ENCODE peak calls at places on chromosomes 13 and 19, in seven cellular contexts. S is astrocyte, D is psoas muscle, A is IMR-90, H is small intestine, C is Panc1, V is lower lobe of right lung. T is an unnamed sample. For H3K9me3, the result is how much of the 10 kb centered on the place peaks cover.

GRCh38 chr13:40402931-40403412 is 263.5 kb downstream of the FOXO1 start:
- DNase-seq in S (peak), D (no peak), A (peak), H (peak), C (no peak), V (no peak), T (no peak)

GRCh38 chr13:41127746-41128145 is 4.9 kb downstream of the KBTBD6 start:
- DNase-seq in S (no peak), D (no peak), A (no peak), H (no peak), C (no peak), V (no peak), T (no peak)

GRCh38 chr19:8491574-8491973 is 10.9 kb downstream of the PRAM1 start:
- DNase-seq in S (no peak), D (no peak), A (no peak), H (no peak), C (no peak), V (no peak), T (no peak)

GRCh38 chr19:19539738-19540703 is 2.0 kb downstream of the CILP2 start:
- DNase-seq in S (peak), D (peak), A (peak), H (peak), C (no peak), V (peak), T (peak)

GRCh38 chr13:28117689-28118377 is 17.5 kb upstream of the FLT3 start:
- DNase-seq in S (no peak), D (no peak), A (no peak), H (peak), C (no peak), V (no peak), T (no peak)

GRCh38 chr19:53868091-53868891 is 608 bp downstream of the MYADM start:
- DNase-seq in S (no peak), D (peak), A (peak), H (peak), C (no peak), V (peak), T (peak)

GRCh38 chr13:42899266-42899665 is 92.8 kb downstream of the EPSTI1 start:
- DNase-seq in S (no peak), D (no peak), A (no peak), H (no peak), C (no peak), V (no peak), T (no peak)

GRCh38 chr19:21604941-21605548 is 99.6 kb downstream of the ZNF429 start:
- DNase-seq in S (peak), D (peak), A (no peak), H (no peak), C (no peak), V (no peak), T (no peak)

GRCh38 chr13:43537124-43537523 is 249.6 kb downstream of the ENOX1 start:
- DNase-seq in S (no peak), D (no peak), A (peak), H (no peak), C (no peak), V (no peak), T (no peak)

GRCh38 chr13:91813255-91813654 is 414.8 kb downstream of the GPC5 start:
- DNase-seq in S (no peak), D (no peak), A (no peak), H (no peak), C (no peak), V (no peak), T (no peak)

GRCh38 chr13:106796280-106797047 is 228.5 kb upstream of the ARGLU1 start:
- DNase-seq in S (no peak), D (no peak), A (no peak), H (no peak), C (no peak), V (no peak), T (no peak)

GRCh38 chr13:51047434-51048165 is 63.5 kb downstream of the C13orf42 start:
- DNase-seq in S (no peak), D (no peak), A (no peak), H (no peak), C (no peak), V (no peak), T (no peak)

GRCh38 chr13:93525087-93525486 is 298.5 kb downstream of the GPC6 start:
- DNase-seq in S (no peak), D (no peak), A (no peak), H (no peak), C (no peak), V (no peak), T (no peak)

GRCh38 chr19:12464769-12465725 is 19.6 kb downstream of the ZNF709 start:
- DNase-seq in S (no peak), D (no peak), A (no peak), H (no peak), C (no peak), V (no peak), T (no peak)
- H3K9me3 ChIP-seq in S (under half), D (half or more), A (half or more), H (under half), C (half or more), V (half or more), T (half or more)

DNA sequence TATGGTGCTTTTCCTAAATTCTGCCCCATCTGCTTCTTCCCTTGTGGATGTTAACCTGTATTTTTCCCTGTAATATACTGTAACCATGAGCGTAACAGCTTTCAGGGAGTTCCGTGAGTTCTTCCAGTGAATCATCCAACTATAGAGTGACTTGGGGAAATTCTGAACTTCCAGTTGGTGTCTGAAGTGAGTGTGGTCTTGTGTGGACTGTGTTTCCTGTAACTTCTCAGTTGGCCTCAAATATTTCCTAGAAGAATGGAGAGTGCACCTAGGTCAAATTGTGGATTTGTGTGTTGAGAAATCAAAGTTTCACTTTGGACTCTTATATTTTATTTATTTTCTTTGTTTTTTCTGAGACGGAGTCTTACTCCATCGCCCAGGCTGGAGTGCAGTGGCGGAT is 11.0 kb upstream of the ZNF766 start:
- DNase-seq in S (peak), D (no peak), A (peak), H (no peak), C (no peak), V (no peak), T (no peak)
- H3K9me3 ChIP-seq in S (under half), D (under half), A (under half), H (under half), C (under half), V (under half), T (under half)

DNA sequence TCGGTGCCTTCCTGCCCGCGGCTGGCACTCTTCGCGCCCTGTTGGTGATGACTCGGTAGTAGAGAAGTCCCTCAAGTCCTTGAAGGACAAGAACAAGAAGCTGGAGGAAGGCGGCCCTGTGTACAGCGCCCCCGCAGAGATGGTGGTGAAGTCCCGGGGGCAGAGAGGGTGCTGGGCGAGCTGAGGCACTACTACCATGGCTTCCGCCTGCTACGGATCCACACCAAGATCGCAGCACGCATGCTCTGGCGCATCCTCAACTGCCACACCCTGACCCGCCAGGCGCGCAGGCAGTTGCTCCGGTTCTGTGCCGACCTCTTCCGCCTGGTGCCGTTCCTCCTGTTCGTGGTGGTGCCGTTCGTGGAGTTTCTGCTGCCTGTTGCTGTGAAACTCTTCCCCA is 11.1 kb downstream of the ZSCAN1 start:
- DNase-seq in S (no peak), D (no peak), A (no peak), H (no peak), C (no peak), V (no peak), T (no peak)
- H3K9me3 ChIP-seq in S (under half), D (under half), A (half or more), H (under half), C (under half), V (half or more), T (half or more)

DNA sequence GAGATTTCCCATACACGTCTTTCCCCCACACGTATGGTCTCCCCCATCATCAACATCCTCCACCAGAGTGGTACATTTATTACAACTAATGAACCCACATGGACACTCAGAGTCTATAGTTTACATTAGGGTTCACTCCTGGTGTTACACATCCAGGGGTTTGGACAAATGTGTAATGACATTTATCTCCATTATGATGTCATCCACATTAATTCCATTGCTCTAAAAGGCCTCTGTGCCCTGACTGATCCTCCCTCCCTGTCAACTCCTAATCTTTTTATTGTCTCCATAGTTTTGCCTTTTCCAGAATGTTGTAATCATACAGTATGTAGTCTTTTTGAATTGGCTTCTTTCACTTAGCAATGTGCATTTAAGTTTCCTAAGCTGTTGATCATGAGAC is 8.2 kb downstream of the ZNF383 start:
- DNase-seq in S (no peak), D (no peak), A (no peak), H (no peak), C (no peak), V (no peak), T (no peak)
- H3K9me3 ChIP-seq in S (under half), D (under half), A (under half), H (under half), C (under half), V (under half), T (under half)

GRCh38 chr19:15860522-15860921 is 37.4 kb downstream of the CYP4F2 start:
- DNase-seq in S (no peak), D (no peak), A (no peak), H (no peak), C (no peak), V (no peak), T (no peak)
- H3K9me3 ChIP-seq in S (under half), D (under half), A (under half), H (under half), C (under half), V (under half), T (under half)

GRCh38 chr19:5062799-5063198 is 93.9 kb downstream of the KDM4B start:
- DNase-seq in S (no peak), D (no peak), A (no peak), H (no peak), C (no peak), V (no peak), T (no peak)
- H3K9me3 ChIP-seq in S (under half), D (under half), A (under half), H (under half), C (under half), V (under half), T (under half)

GRCh38 chr19:56927294-56927693 is 86.8 kb upstream of the PEG3 start:
- DNase-seq in S (no peak), D (no peak), A (no peak), H (no peak), C (no peak), V (no peak), T (no peak)
- H3K9me3 ChIP-seq in S (under half), D (under half), A (under half), H (under half), C (under half), V (under half), T (under half)

T was measured in left lung.